ENCODE peak calls at places on chromosomes 7 and 10, in ten cellular contexts. N is adrenal gland; C is effector memory CD4-positive, alpha-beta T cell; M is upper lobe of right lung; G is psoas muscle; E is colonic mucosa; K is lower lobe of right lung; J is DND-41; O is IMR-90; D is OCI-LY7. Q is an unnamed sample.

GRCh38 chr10:341081-341740 is 206.0 kb downstream of the ZMYND11 start:
- DNase-seq in N (no peak), C (no peak), M (peak; percentile 25), G (no peak), E (no peak), K (no peak), J (no peak), O (no peak), D (no peak), Q (no peak)

GRCh38 chr7:158471716-158472115 is 115.9 kb downstream of the PTPRN2 start:
- DNase-seq in N (no peak), C (no peak), M (no peak), G (no peak), E (no peak), K (no peak), J (no peak), O (no peak), D (no peak), Q (no peak)

GRCh38 chr10:1519391-1519790 is 217.9 kb downstream of the ADARB2 start:
- DNase-seq in N (no peak), C (no peak), M (no peak), G (peak; percentile 21), E (no peak), K (no peak), J (no peak), O (no peak), D (no peak), Q (no peak)

GRCh38 chr7:134777908-134778580 is 1.4 kb upstream of the CALD1 start:
- DNase-seq in N (no peak), C (no peak), M (no peak), G (no peak), E (no peak), K (no peak), J (no peak), O (no peak), D (no peak), Q (no peak)

GRCh38 chr7:66146701-66147100 is 32.1 kb downstream of the CRCP start:
- DNase-seq in N (no peak), C (no peak), M (no peak), G (no peak), E (no peak), K (no peak), J (no peak), O (peak; percentile 63), D (no peak), Q (no peak)

GRCh38 chr7:83415840-83416239 is 233.1 kb downstream of the SEMA3E start:
- DNase-seq in N (no peak), C (no peak), M (no peak), G (no peak), E (no peak), K (no peak), J (no peak), O (no peak), D (no peak), Q (no peak)

GRCh38 chr10:73494877-73495225 is 973 bp downstream of the PPP3CB start:
- DNase-seq in N (no peak), C (no peak), M (no peak), G (no peak), E (no peak), K (no peak), J (no peak), O (no peak), D (no peak), Q (no peak)

GRCh38 chr10:1056326-1057105 is at the start of gene WDR37:
- DNase-seq in N (peak; percentile 88), C (peak; percentile 80), M (peak; percentile 94), G (peak; percentile 95), E (peak; percentile 92), K (peak; percentile 88), J (peak; percentile 88), O (peak; percentile 90), D (peak; percentile 87), Q (peak; percentile 87)

GRCh38 chr10:11813855-11814557 is 9.2 kb upstream of the PROSER2 start:
- DNase-seq in N (no peak), C (no peak), M (no peak), G (no peak), E (no peak), K (no peak), J (no peak), O (peak; percentile 28), D (no peak), Q (no peak)

GRCh38 chr7:43764807-43765491 is 6.5 kb downstream of the BLVRA start:
- DNase-seq in N (no peak), C (no peak), M (no peak), G (no peak), E (no peak), K (no peak), J (no peak), O (peak; percentile 43), D (no peak), Q (no peak)

GRCh38 chr7:42015413-42015698 is 221.7 kb downstream of the GLI3 start:
- DNase-seq in N (no peak), C (no peak), M (no peak), G (no peak), E (no peak), K (no peak), J (no peak), O (no peak), D (no peak), Q (no peak)

GRCh38 chr7:22633954-22634474 is 93.0 kb upstream of the IL6 start:
- DNase-seq in N (no peak), C (no peak), M (no peak), G (no peak), E (no peak), K (no peak), J (no peak), O (no peak), D (no peak), Q (no peak)

GRCh38 chr7:140003913-140004382 is 58.8 kb downstream of the PARP12 start:
- DNase-seq in N (no peak), C (no peak), M (peak; percentile 25), G (no peak), E (peak; percentile 46), K (no peak), J (peak; percentile 30), O (peak; percentile 75), D (peak; percentile 78), Q (no peak)

GRCh38 chr7:5692112-5692844 is 89.2 kb downstream of the RNF216 start:
- DNase-seq in N (peak; percentile 56), C (no peak), M (no peak), G (peak; percentile 92), E (peak; percentile 54), K (no peak), J (no peak), O (peak; percentile 98), D (no peak), Q (no peak)

GRCh38 chr7:112995091-112995824 is 91.4 kb downstream of the GPR85 start:
- DNase-seq in N (no peak), C (no peak), M (no peak), G (no peak), E (no peak), K (no peak), J (no peak), O (peak; percentile 73), D (no peak), Q (no peak)

GRCh38 chr10:103648231-103648950 is 154.9 kb downstream of the NEURL1 start:
- DNase-seq in N (no peak), C (no peak), M (no peak), G (peak; percentile 69), E (no peak), K (no peak), J (no peak), O (no peak), D (no peak), Q (no peak)
- H3K4me1 ChIP-seq in N (peaks cover 44% of the 10 kb centered on the region), C (no peaks in the 10 kb centered on the region), M (peaks cover 57% of the 10 kb centered on the region), G (peaks cover 88% of the 10 kb centered on the region), E (peaks cover 22% of the 10 kb centered on the region), K (peaks cover 75% of the 10 kb centered on the region), J (no peaks in the 10 kb centered on the region), O (peaks cover 40% of the 10 kb centered on the region), D (no peaks in the 10 kb centered on the region), Q (no peaks in the 10 kb centered on the region)

DNA sequence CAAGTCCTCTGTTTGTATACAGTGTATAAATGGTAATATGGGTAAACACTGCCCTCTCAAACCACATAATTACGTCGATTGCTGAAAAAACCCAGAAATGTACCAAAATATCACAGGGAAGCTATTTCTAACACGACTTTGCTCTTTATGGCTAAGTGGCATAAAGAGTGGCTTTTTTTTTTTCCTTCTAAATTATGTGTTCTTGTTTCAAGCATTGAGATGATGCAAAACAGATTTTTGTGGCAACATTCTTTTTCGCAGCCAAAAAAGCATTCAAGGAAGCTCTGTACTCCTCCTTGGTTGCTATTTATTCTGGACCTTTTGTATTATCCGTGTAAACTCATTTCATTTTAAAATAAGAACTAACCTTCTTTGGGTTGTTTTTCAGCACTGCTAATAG is 138.9 kb downstream of the VTI1A start:
- DNase-seq in N (no peak), C (no peak), M (no peak), G (no peak), E (no peak), K (no peak), J (no peak), O (no peak), D (no peak), Q (no peak)
- H3K4me1 ChIP-seq in N (no peaks in the 10 kb centered on the region), C (no peaks in the 10 kb centered on the region), M (peaks cover 5% of the 10 kb centered on the region), G (no peaks in the 10 kb centered on the region), E (no peaks in the 10 kb centered on the region), K (no peaks in the 10 kb centered on the region), J (no peaks in the 10 kb centered on the region), O (peaks cover 5% of the 10 kb centered on the region), D (no peaks in the 10 kb centered on the region), Q (no peaks in the 10 kb centered on the region)

GRCh38 chr10:132575320-132576201 is 38.0 kb downstream of the INPP5A start:
- DNase-seq in N (no peak), C (no peak), M (no peak), G (no peak), E (peak; percentile 52), K (no peak), J (no peak), O (peak; percentile 91), D (no peak), Q (no peak)

GRCh38 chr10:132574783-132575319 is 37.3 kb downstream of the INPP5A start:
- DNase-seq in N (no peak), C (no peak), M (no peak), G (no peak), E (no peak), K (no peak), J (no peak), O (no peak), D (no peak), Q (no peak)

GRCh38 chr10:132571565-132572544 is 34.3 kb downstream of the INPP5A start:
- DNase-seq in N (peak; percentile 78), C (peak; percentile 40), M (no peak), G (peak; percentile 87), E (peak; percentile 42), K (no peak), J (peak; percentile 78), O (peak; percentile 87), D (peak; percentile 98), Q (peak; percentile 69)

GRCh38 chr10:132572545-132572937 is 35.0 kb downstream of the INPP5A start:
- DNase-seq in N (no peak), C (no peak), M (no peak), G (no peak), E (no peak), K (no peak), J (no peak), O (peak; percentile 36), D (peak; percentile 46), Q (no peak)

GRCh38 chr10:132574288-132574687 is 36.7 kb downstream of the INPP5A start:
- DNase-seq in N (no peak), C (no peak), M (no peak), G (no peak), E (no peak), K (no peak), J (no peak), O (no peak), D (no peak), Q (no peak)
- H3K4me1 ChIP-seq in N (peaks cover 3% of the 10 kb centered on the region), C (peaks cover 21% of the 10 kb centered on the region), M (peaks cover 55% of the 10 kb centered on the region), G (peaks cover 49% of the 10 kb centered on the region), E (peaks cover 31% of the 10 kb centered on the region), K (peaks cover 65% of the 10 kb centered on the region), J (peaks cover 18% of the 10 kb centered on the region), O (peaks cover 24% of the 10 kb centered on the region), D (peaks cover 30% of the 10 kb centered on the region), Q (peaks cover 39% of the 10 kb centered on the region)

GRCh38 chr10:50512214-50512595 is 111.6 kb downstream of the SGMS1 start:
- DNase-seq in N (no peak), C (no peak), M (no peak), G (no peak), E (no peak), K (no peak), J (no peak), O (peak; percentile 55), D (no peak), Q (no peak)
- H3K4me1 ChIP-seq in N (peaks cover 21% of the 10 kb centered on the region), C (peaks cover 29% of the 10 kb centered on the region), M (peaks cover 3% of the 10 kb centered on the region), G (peaks cover 39% of the 10 kb centered on the region), E (peaks cover 19% of the 10 kb centered on the region), K (peaks cover 27% of the 10 kb centered on the region), J (no peaks in the 10 kb centered on the region), O (peaks cover 12% of the 10 kb centered on the region), D (peaks cover 5% of the 10 kb centered on the region), Q (peaks cover 34% of the 10 kb centered on the region)